ENCODE peak calls at places on chromosomes 6 and 20, in four cellular contexts. O is GM12891, P is GM12878, M is K562. W is an unnamed sample.
A peak's percentile ranks its signal among the peaks of the same experiment; 100 is the strongest.

GRCh38 chr6:95364016-95364604 is 213.2 kb upstream of the MANEA start:
- DNase-seq in O (peak; percentile 1), M (no peak), P (no peak), W (no peak)

GRCh38 chr20:25289886-25290597 is 42.2 kb downstream of the PYGB start:
- DNase-seq in O (no peak), M (no peak), P (no peak), W (no peak)

GRCh38 chr20:37640600-37641561 is 52.9 kb upstream of the CTNNBL1 start:
- DNase-seq in P (no peak), M (no peak), O (no peak), W (no peak)

GRCh38 chr6:113495521-113495920 is 361.6 kb upstream of the MARCKS start:
- DNase-seq in P (no peak), M (no peak), O (no peak), W (no peak)

GRCh38 chr6:135210632-135211305 is 29.7 kb downstream of the MYB start:
- DNase-seq in O (no peak), M (no peak), P (no peak), W (no peak)

GRCh38 chr6:27209659-27210269 is 37.7 kb upstream of the PRSS16 start:
- DNase-seq in M (peak; percentile 26), O (no peak), P (no peak), W (no peak)

GRCh38 chr6:93580441-93580840 is 161.1 kb upstream of the EPHA7 start:
- DNase-seq in M (no peak), O (no peak), P (no peak), W (no peak)

GRCh38 chr20:11454966-11455799 is 462.5 kb upstream of the BTBD3 start:
- DNase-seq in P (no peak), O (no peak), M (no peak), W (no peak)

GRCh38 chr6:111283707-111284106 is 196.4 kb downstream of the SLC16A10 start:
- DNase-seq in M (no peak), P (no peak), O (no peak), W (no peak)

GRCh38 chr6:13425971-13426931 is 61.1 kb downstream of the GFOD1 start:
- DNase-seq in O (no peak), M (no peak), P (peak; percentile 42), W (no peak)

GRCh38 chr6:104689551-104690205 is 170.0 kb downstream of the HACE1 start:
- DNase-seq in M (no peak), P (no peak), O (no peak), W (no peak)

GRCh38 chr6:53151676-53152075 is 3.0 kb upstream of the GCM1 start:
- DNase-seq in M (peak; percentile 23), O (no peak), P (no peak), W (no peak)

GRCh38 chr20:59809630-59810375 is 123.6 kb downstream of the SYCP2 start:
- DNase-seq in P (no peak), O (no peak), M (no peak), W (no peak)

GRCh38 chr20:38139156-38139912 is 25.7 kb downstream of the TGM2 start:
- DNase-seq in P (no peak), O (no peak), M (no peak), W (no peak)

GRCh38 chr6:158464483-158464882 is 95.4 kb upstream of the TMEM181 start:
- DNase-seq in O (no peak), P (no peak), M (no peak), W (no peak)

GRCh38 chr6:67287566-67287965 is 1347.5 kb upstream of the ADGRB3 start:
- DNase-seq in M (no peak), P (no peak), O (no peak), W (no peak)

GRCh38 chr20:49278817-49279676 is 1.2 kb upstream of the ZNFX1 start:
- DNase-seq in M (peak; percentile 46), O (no peak), P (no peak), W (peak; percentile 37)

GRCh38 chr20:63628246-63628975 is 1.5 kb upstream of the GMEB2 start:
- DNase-seq in O (no peak), P (peak; percentile 65), M (peak; percentile 44), W (peak; percentile 72)

GRCh38 chr6:98116513-98116912 is 717.9 kb upstream of the POU3F2 start:
- DNase-seq in P (no peak), M (no peak), O (no peak), W (no peak)

GRCh38 chr6:123321020-123321419 is 315.7 kb downstream of the TRDN start:
- DNase-seq in P (no peak), O (no peak), M (no peak), W (no peak)

GRCh38 chr20:1838479-1839279 is 56.5 kb upstream of the SIRPA start:
- DNase-seq in M (no peak), O (no peak), P (no peak), W (no peak)

GRCh38 chr6:118319890-118320289 is 228.2 kb upstream of the PLN start:
- DNase-seq in O (no peak), M (no peak), P (no peak), W (no peak)

GRCh38 chr6:147285087-147285855 is 81.1 kb downstream of the STXBP5 start:
- DNase-seq in M (peak; percentile 34), P (no peak), O (peak; percentile 3), W (no peak)

GRCh38 chr6:89144358-89145041 is 1.4 kb upstream of the PM20D2 start:
- DNase-seq in P (no peak), M (no peak), O (peak; percentile 28), W (no peak)

GRCh38 chr20:35947489-35947888 is 6.8 kb downstream of the SCAND1 start:
- DNase-seq in M (no peak), P (no peak), O (no peak), W (no peak)

GRCh38 chr20:49888341-49889244 is 26.7 kb downstream of the SPATA2 start:
- DNase-seq in P (peak; percentile 9), O (peak; percentile 81), M (peak; percentile 78), W (no peak)

GRCh38 chr20:62721511-62722197 is 13.0 kb downstream of the NTSR1 start:
- DNase-seq in M (no peak), P (no peak), O (no peak), W (no peak)

GRCh38 chr6:37699138-37699766 is 1.6 kb upstream of the MDGA1 start:
- DNase-seq in O (no peak), M (no peak), P (no peak), W (no peak)

GRCh38 chr20:56967916-56968315 is 298.5 kb downstream of the BMP7 start:
- DNase-seq in P (no peak), M (no peak), O (no peak), W (no peak)

GRCh38 chr6:22929228-22929627 is 359.9 kb downstream of the HDGFL1 start:
- DNase-seq in O (no peak), M (no peak), P (no peak), W (no peak)

GRCh38 chr6:15370730-15371129 is 124.9 kb downstream of the JARID2 start:
- DNase-seq in P (no peak), M (no peak), O (no peak), W (no peak)

GRCh38 chr6:15366879-15367278 is 121.0 kb downstream of the JARID2 start:
- DNase-seq in M (no peak), O (no peak), P (no peak), W (no peak)

GRCh38 chr6:15369838-15370237 is 124.0 kb downstream of the JARID2 start:
- DNase-seq in O (no peak), M (no peak), P (no peak), W (no peak)

GRCh38 chr6:15368186-15368585 is 122.3 kb downstream of the JARID2 start:
- DNase-seq in M (no peak), P (no peak), O (no peak), W (peak; percentile 44)

GRCh38 chr6:15368873-15369272 is 123.0 kb downstream of the JARID2 start:
- DNase-seq in M (no peak), P (no peak), O (no peak), W (no peak)
- TF ChIP-seq POLR2AphosphoS5 in M (peak; percentile 40), P (no peak), O (no peak), W (no peak)

GRCh38 chr6:64175311-64175710 is 539.7 kb downstream of the PHF3 start:
- DNase-seq in O (no peak), P (no peak), M (no peak), W (no peak)

DNA sequence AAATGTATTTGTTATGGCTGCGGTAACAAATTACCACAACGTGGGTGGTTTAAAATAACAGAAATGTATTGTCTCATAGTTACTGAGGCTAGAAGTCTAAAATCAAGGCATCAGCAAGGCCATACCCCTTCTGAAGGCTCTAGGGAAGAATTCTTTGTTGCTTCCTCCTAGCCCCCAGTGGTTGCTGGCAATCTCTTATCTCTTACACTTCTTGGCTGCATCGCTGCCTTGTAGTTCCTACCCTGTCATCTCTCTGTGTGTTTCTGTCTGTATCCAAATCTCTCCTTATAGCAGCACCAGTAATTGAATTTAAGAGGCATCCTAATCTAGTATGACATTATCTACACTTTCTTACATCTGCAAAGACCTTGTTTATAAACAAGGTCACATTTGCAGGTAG is 534.7 kb downstream of the PHF3 start:
- DNase-seq in P (no peak), M (no peak), O (no peak), W (no peak)
- TF ChIP-seq SPI1 in P (no peak), M (no peak), O (no peak), W (no peak)

DNA sequence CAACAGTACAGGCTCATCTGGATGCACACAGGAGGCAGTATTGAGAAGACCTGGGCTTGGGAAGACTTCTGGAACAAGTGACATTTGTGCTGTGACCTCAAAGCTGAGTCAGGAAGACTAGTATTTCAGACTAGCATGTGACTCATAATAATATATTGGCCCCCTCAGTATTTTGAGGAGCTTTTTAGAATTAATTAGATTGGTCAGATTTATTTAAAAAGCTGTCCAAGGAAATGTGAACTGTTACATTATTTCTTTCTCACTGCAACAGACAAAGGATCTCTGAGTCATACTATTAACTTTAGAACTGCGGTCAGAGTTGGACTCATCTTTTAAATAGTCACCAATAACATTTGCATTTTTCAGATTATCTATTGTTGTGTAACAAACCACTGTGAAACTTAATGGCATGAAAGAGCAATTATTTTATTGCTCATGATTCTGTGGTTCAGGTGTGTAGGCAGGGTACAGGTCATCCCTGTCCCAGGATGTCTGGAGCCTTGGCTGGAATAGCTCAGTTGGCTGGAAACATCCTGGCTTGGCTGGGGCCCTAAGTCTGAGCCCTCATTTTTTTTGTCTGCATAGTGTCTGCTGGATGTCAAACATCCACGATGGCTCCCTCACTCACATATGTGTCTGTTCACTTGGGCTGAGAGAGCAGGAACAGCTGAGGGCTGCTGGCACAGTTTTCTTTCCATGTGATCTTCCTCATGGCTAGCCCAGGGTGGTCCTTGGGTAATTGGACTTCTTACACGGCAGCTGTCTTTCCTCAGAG is 46.8 kb downstream of the MAP3K4 start:
- DNase-seq in O (no peak), P (peak; percentile 72), M (no peak), W (no peak)
- TF ChIP-seq POLR2AphosphoS5 in O (no peak), P (no peak), M (no peak), W (no peak)

DNA sequence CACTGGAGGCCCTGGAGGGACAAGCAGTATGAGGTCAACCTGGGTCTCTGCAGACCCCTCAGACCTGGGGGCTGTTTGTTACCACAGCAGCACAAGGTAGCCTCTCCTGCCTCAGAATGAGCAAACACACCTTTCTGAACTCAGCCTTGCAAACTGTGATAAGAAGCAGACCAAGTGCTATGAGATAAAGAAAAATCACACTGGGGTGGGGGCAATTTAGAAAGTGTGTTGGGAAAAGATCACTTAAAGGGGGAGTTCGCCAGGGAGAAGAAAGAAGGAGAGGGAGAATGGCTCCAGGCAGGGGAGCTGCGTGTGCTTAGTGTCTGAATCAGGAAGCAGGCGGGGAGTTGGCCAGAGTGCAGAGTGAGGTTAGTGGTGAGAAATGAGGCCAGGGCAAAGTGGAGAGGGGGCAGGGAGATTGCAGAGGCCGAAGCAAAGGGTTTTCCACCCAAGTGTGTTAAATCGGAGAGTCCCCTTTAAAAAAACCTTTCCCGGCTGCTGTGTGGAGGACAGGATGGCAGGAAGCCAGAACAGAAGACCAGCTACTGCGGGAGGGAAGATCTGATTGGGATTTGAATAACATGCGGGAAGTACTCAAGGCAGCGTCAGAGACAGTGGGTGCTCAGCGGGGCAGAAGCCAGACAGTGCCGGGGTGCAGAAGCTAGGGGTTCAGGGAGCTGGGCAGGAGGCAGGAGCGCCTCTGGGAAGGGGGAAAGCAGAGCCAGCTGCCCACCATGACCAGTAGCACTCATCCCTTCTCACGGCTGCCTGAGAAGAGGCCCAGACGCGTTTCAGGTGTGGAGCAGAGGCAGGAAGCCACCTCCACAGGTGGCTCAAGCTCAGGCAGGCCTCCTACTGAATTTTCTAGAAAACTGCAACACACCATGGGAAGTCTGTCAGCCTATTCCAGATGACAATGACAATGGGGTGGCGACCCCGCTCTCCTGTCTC is 9.0 kb downstream of the ADA start:
- DNase-seq in M (peak; percentile 62), O (no peak), P (peak; percentile 77), W (peak; percentile 82)
- TF ChIP-seq SPI1 in M (no peak), O (no peak), P (no peak), W (no peak)

W was measured in HL-60.